ENCODE peak calls at places on chromosomes 4 and X, in seven cellular contexts. One of them, this sample, is unnamed.

GRCh38 chrX:153539979-153540358 is 22.5 kb downstream of the ATP2B3 start:
- DNase-seq in heart left ventricle: no peak
- DNase-seq in neural progenitor cell: no peak
- DNase-seq in colonic mucosa: no peak
- DNase-seq in IMR-90: no peak
- DNase-seq in right lobe of liver: no peak
- DNase-seq in uterus: no peak
- DNase-seq in this sample: no peak

GRCh38 chr4:38109896-38110295 is 149.7 kb downstream of the PTTG2 start:
- DNase-seq in uterus: no peak
- DNase-seq in colonic mucosa: peak
- DNase-seq in heart left ventricle: no peak
- DNase-seq in IMR-90: no peak
- DNase-seq in neural progenitor cell: peak
- DNase-seq in right lobe of liver: peak
- DNase-seq in this sample: no peak

GRCh38 chrX:106467422-106467821 is 144.4 kb upstream of the RADX start:
- DNase-seq in right lobe of liver: no peak
- DNase-seq in IMR-90: no peak
- DNase-seq in neural progenitor cell: peak
- DNase-seq in colonic mucosa: no peak
- DNase-seq in uterus: no peak
- DNase-seq in heart left ventricle: no peak
- DNase-seq in this sample: no peak

GRCh38 chr4:180734753-180735432 is 1508.3 kb upstream of the TENM3 start:
- DNase-seq in right lobe of liver: no peak
- DNase-seq in neural progenitor cell: no peak
- DNase-seq in colonic mucosa: no peak
- DNase-seq in IMR-90: no peak
- DNase-seq in uterus: no peak
- DNase-seq in heart left ventricle: no peak
- DNase-seq in this sample: no peak

GRCh38 chrX:115255003-115255402 is 21.1 kb upstream of the LRCH2 start:
- DNase-seq in IMR-90: no peak
- DNase-seq in right lobe of liver: no peak
- DNase-seq in colonic mucosa: no peak
- DNase-seq in neural progenitor cell: no peak
- DNase-seq in heart left ventricle: no peak
- DNase-seq in uterus: no peak
- DNase-seq in this sample: no peak

GRCh38 chrX:25158635-25159034 is 142.9 kb upstream of the ARX start:
- DNase-seq in uterus: no peak
- DNase-seq in heart left ventricle: no peak
- DNase-seq in right lobe of liver: no peak
- DNase-seq in IMR-90: no peak
- DNase-seq in neural progenitor cell: no peak
- DNase-seq in colonic mucosa: no peak
- DNase-seq in this sample: no peak

GRCh38 chrX:39899876-39900787 is 197.6 kb downstream of the BCOR start:
- DNase-seq in uterus: no peak
- DNase-seq in IMR-90: no peak
- DNase-seq in heart left ventricle: no peak
- DNase-seq in neural progenitor cell: no peak
- DNase-seq in colonic mucosa: no peak
- DNase-seq in right lobe of liver: no peak
- DNase-seq in this sample: no peak

GRCh38 chrX:121308276-121308805 is 260.9 kb downstream of the GLUD2 start:
- DNase-seq in colonic mucosa: peak
- DNase-seq in IMR-90: no peak
- DNase-seq in right lobe of liver: no peak
- DNase-seq in heart left ventricle: no peak
- DNase-seq in uterus: peak
- DNase-seq in neural progenitor cell: peak
- DNase-seq in this sample: peak

GRCh38 chr4:100016191-100016590 is 66.1 kb upstream of the H2AZ1 start:
- DNase-seq in colonic mucosa: no peak
- DNase-seq in neural progenitor cell: no peak
- DNase-seq in right lobe of liver: no peak
- DNase-seq in heart left ventricle: no peak
- DNase-seq in uterus: no peak
- DNase-seq in IMR-90: peak
- DNase-seq in this sample: no peak

GRCh38 chr4:139247656-139248238 is 32.3 kb downstream of the MGARP start:
- DNase-seq in heart left ventricle: no peak
- DNase-seq in IMR-90: peak
- DNase-seq in right lobe of liver: no peak
- DNase-seq in neural progenitor cell: no peak
- DNase-seq in uterus: no peak
- DNase-seq in colonic mucosa: no peak
- DNase-seq in this sample: no peak

GRCh38 chrX:68571292-68572256 is 72.7 kb downstream of the YIPF6 start:
- DNase-seq in colonic mucosa: no peak
- DNase-seq in right lobe of liver: no peak
- DNase-seq in heart left ventricle: no peak
- DNase-seq in uterus: no peak
- DNase-seq in IMR-90: peak
- DNase-seq in neural progenitor cell: no peak
- DNase-seq in this sample: peak

GRCh38 chr4:145887241-145887964 is 51.2 kb downstream of the ZNF827 start:
- DNase-seq in neural progenitor cell: no peak
- DNase-seq in right lobe of liver: no peak
- DNase-seq in colonic mucosa: no peak
- DNase-seq in uterus: peak
- DNase-seq in IMR-90: peak
- DNase-seq in heart left ventricle: no peak
- DNase-seq in this sample: no peak

GRCh38 chrX:130082244-130083106 is 27.8 kb downstream of the ELF4 start:
- DNase-seq in right lobe of liver: peak
- DNase-seq in uterus: peak
- DNase-seq in heart left ventricle: peak
- DNase-seq in neural progenitor cell: no peak
- DNase-seq in IMR-90: no peak
- DNase-seq in colonic mucosa: no peak
- DNase-seq in this sample: no peak

GRCh38 chr4:40630335-40631021 is 814 bp upstream of the RBM47 start:
- DNase-seq in colonic mucosa: peak
- DNase-seq in neural progenitor cell: peak
- DNase-seq in right lobe of liver: peak
- DNase-seq in IMR-90: no peak
- DNase-seq in heart left ventricle: no peak
- DNase-seq in uterus: no peak
- DNase-seq in this sample: peak

GRCh38 chrX:50579955-50580354 is 109.3 kb upstream of the DGKK start:
- DNase-seq in IMR-90: peak
- DNase-seq in neural progenitor cell: peak
- DNase-seq in uterus: no peak
- DNase-seq in colonic mucosa: peak
- DNase-seq in heart left ventricle: no peak
- DNase-seq in right lobe of liver: no peak
- DNase-seq in this sample: peak

GRCh38 chrX:13270360-13270759 is 49.5 kb downstream of the ATXN3L start:
- DNase-seq in right lobe of liver: no peak
- DNase-seq in heart left ventricle: no peak
- DNase-seq in neural progenitor cell: no peak
- DNase-seq in colonic mucosa: no peak
- DNase-seq in IMR-90: no peak
- DNase-seq in uterus: no peak
- DNase-seq in this sample: peak

GRCh38 chr4:157741642-157742041 is 431.2 kb downstream of the GASK1B start:
- DNase-seq in uterus: no peak
- DNase-seq in neural progenitor cell: no peak
- DNase-seq in right lobe of liver: no peak
- DNase-seq in heart left ventricle: no peak
- DNase-seq in colonic mucosa: no peak
- DNase-seq in IMR-90: no peak
- DNase-seq in this sample: no peak

GRCh38 chrX:150200820-150201287 is 162.3 kb upstream of the MAMLD1 start:
- DNase-seq in uterus: peak
- DNase-seq in right lobe of liver: no peak
- DNase-seq in heart left ventricle: peak
- DNase-seq in IMR-90: peak
- DNase-seq in colonic mucosa: no peak
- DNase-seq in neural progenitor cell: no peak
- DNase-seq in this sample: peak

GRCh38 chr4:153156263-153156662 is 48.0 kb upstream of the TRIM2 start:
- DNase-seq in uterus: no peak
- DNase-seq in heart left ventricle: no peak
- DNase-seq in colonic mucosa: no peak
- DNase-seq in right lobe of liver: no peak
- DNase-seq in IMR-90: no peak
- DNase-seq in neural progenitor cell: peak
- DNase-seq in this sample: no peak

GRCh38 chr4:53019485-53020382 is 157.6 kb downstream of the RASL11B start:
- DNase-seq in neural progenitor cell: no peak
- DNase-seq in colonic mucosa: no peak
- DNase-seq in IMR-90: peak
- DNase-seq in uterus: peak
- DNase-seq in right lobe of liver: no peak
- DNase-seq in heart left ventricle: no peak
- DNase-seq in this sample: peak

GRCh38 chr4:53022162-53023100 is 160.3 kb downstream of the RASL11B start:
- DNase-seq in uterus: no peak
- DNase-seq in neural progenitor cell: no peak
- DNase-seq in IMR-90: no peak
- DNase-seq in colonic mucosa: no peak
- DNase-seq in right lobe of liver: no peak
- DNase-seq in heart left ventricle: no peak
- DNase-seq in this sample: no peak

GRCh38 chr4:53026233-53026632 is 164.1 kb downstream of the RASL11B start:
- DNase-seq in uterus: no peak
- DNase-seq in neural progenitor cell: no peak
- DNase-seq in IMR-90: peak
- DNase-seq in right lobe of liver: no peak
- DNase-seq in colonic mucosa: no peak
- DNase-seq in heart left ventricle: no peak
- DNase-seq in this sample: no peak

GRCh38 chr4:53023640-53024299 is 161.7 kb downstream of the RASL11B start:
- DNase-seq in right lobe of liver: no peak
- DNase-seq in neural progenitor cell: no peak
- DNase-seq in uterus: no peak
- DNase-seq in heart left ventricle: no peak
- DNase-seq in IMR-90: no peak
- DNase-seq in colonic mucosa: no peak
- DNase-seq in this sample: no peak

DNA sequence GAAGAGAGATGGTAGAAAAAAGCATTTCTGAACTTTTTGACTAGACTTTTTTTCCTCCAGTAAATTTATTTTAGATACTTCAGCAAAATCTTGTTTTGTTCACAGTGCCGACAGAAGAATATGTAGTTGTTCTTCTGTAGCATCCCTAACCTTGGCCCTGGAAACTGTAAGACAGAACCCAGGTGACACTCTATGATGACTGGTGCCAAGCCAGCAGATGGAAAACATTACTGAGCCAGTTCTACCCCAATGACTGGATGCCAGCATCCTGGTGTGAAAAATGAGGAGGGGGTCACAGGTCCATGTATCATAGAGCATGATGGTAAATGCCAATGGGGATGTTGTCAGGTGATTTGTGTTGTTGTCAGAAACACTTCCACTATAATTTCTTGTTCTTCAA is 159.6 kb downstream of the RASL11B start:
- DNase-seq in IMR-90: no peak
- DNase-seq in uterus: no peak
- DNase-seq in right lobe of liver: no peak
- DNase-seq in heart left ventricle: no peak
- DNase-seq in colonic mucosa: no peak
- DNase-seq in neural progenitor cell: no peak
- DNase-seq in this sample: no peak
- H3K27ac ChIP-seq in IMR-90: no peak
- H3K27ac ChIP-seq in uterus: peak
- H3K27ac ChIP-seq in right lobe of liver: no peak
- H3K27ac ChIP-seq in heart left ventricle: peak
- H3K27ac ChIP-seq in colonic mucosa: no peak
- H3K27ac ChIP-seq in neural progenitor cell: no peak
- H3K27ac ChIP-seq in this sample: no peak

DNA sequence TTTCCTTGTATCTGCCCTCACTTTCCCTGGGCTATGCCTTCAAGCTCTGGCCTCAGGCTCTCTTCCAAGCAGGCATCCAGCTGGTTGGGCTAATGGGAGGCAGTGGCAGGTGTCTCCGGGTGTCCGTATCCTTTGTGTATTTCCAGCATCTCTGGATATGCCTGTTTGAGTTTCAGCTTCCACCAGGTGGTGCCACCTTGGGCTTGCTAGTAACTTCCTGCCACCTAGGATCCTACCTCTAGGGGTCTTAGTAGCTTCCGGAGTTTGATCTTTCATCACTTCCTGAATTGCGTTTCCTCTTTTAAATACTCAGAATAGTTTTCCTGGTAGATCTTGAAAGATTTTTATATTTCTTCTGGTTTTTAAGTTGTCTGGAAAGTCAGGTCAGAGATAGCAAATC is 23.2 kb upstream of the ANOS1 start:
- DNase-seq in heart left ventricle: no peak
- DNase-seq in uterus: no peak
- DNase-seq in right lobe of liver: no peak
- DNase-seq in colonic mucosa: no peak
- DNase-seq in IMR-90: no peak
- DNase-seq in neural progenitor cell: peak
- DNase-seq in this sample: no peak
- TF ChIP-seq CTCF in heart left ventricle: no peak
- TF ChIP-seq CTCF in uterus: no peak
- TF ChIP-seq CTCF in right lobe of liver: peak
- TF ChIP-seq CTCF in colonic mucosa: no peak
- TF ChIP-seq CTCF in IMR-90: no peak
- TF ChIP-seq CTCF in neural progenitor cell: peak
- TF ChIP-seq CTCF in this sample: no peak

DNA sequence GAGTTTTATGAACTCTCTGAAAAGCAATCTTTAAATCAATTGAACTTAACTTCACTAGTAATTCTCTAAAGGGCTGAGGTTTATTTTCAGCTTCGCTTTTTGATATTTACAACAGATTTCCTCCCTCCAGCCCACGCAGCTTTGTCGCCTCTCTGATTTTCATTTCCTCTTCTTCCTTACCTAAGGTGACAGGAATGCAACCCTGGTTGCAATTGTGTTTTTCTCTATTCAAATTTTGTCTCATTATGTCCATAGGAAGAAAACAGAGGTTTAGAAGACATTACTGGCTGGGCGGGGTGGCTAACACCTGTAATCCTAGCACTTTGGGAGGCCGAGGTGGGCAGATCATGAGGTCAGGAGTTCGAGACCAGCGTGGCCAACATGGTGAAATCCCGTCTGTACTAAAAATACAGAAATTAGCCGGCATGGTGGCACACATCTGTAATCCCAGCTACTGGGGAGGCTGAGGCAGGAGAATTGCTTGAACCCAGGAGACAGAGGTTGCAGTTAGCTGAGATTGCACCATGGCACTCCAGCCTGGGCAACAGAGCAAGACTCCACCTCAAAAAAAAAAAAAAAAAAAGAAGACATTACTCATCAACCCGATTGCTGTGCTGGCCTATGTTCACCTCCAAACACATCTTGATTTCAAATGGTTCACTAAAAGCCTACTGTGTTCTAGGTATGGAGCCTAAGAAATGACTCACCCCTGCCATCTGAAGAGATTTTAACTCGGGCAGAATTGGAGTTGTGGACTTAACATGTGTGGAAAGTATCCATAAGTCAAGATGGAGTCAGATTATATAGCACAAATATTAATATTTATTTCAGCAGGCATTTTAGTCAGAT is 36.8 kb downstream of the VSIG4 start:
- DNase-seq in right lobe of liver: no peak
- DNase-seq in IMR-90: no peak
- DNase-seq in colonic mucosa: no peak
- DNase-seq in neural progenitor cell: no peak
- DNase-seq in uterus: no peak
- DNase-seq in heart left ventricle: no peak
- DNase-seq in this sample: no peak
- H3K27ac ChIP-seq in right lobe of liver: no peak
- H3K27ac ChIP-seq in IMR-90: no peak
- H3K27ac ChIP-seq in colonic mucosa: no peak
- H3K27ac ChIP-seq in neural progenitor cell: no peak
- H3K27ac ChIP-seq in uterus: no peak
- H3K27ac ChIP-seq in heart left ventricle: no peak
- H3K27ac ChIP-seq in this sample: no peak

GRCh38 chrX:63835361-63835760 is 50.3 kb upstream of the ARHGEF9 start:
- DNase-seq in IMR-90: no peak
- DNase-seq in right lobe of liver: no peak
- DNase-seq in uterus: no peak
- DNase-seq in neural progenitor cell: no peak
- DNase-seq in heart left ventricle: no peak
- DNase-seq in colonic mucosa: no peak
- DNase-seq in this sample: no peak
- TF ChIP-seq CTCF in IMR-90: no peak
- TF ChIP-seq CTCF in right lobe of liver: no peak
- TF ChIP-seq CTCF in uterus: no peak
- TF ChIP-seq CTCF in neural progenitor cell: no peak
- TF ChIP-seq CTCF in heart left ventricle: no peak
- TF ChIP-seq CTCF in colonic mucosa: no peak
- TF ChIP-seq CTCF in this sample: no peak

This sample was measured in RWPE1.